ENCODE peak calls at places on chromosomes 2 and 18, in five cellular contexts. E is IMR-90, D is GM12878, C is K562, V is HepG2. M is an unnamed sample.

GRCh38 chr2:44741507-44741906 is 200.0 kb upstream of the SIX3 start:
- DNase-seq in E (no peak), D (no peak), C (no peak), V (peak), M (no peak)

GRCh38 chr2:149422337-149422990 is 92.1 kb downstream of the LYPD6 start:
- DNase-seq in E (peak), D (no peak), C (no peak), V (no peak), M (no peak)

GRCh38 chr2:18626256-18626668 is 36.9 kb upstream of the NT5C1B start:
- DNase-seq in E (peak), D (no peak), C (no peak), V (no peak), M (no peak)

GRCh38 chr2:175233135-175233719 is 51.7 kb upstream of the ATP5MC3 start:
- DNase-seq in E (peak), D (no peak), C (no peak), V (no peak), M (no peak)

GRCh38 chr2:211390506-211390905 is 834.1 kb downstream of the CPS1 start:
- DNase-seq in E (no peak), D (no peak), C (no peak), V (no peak), M (no peak)

GRCh38 chr2:67528320-67528719 is 131.2 kb downstream of the ETAA1 start:
- DNase-seq in E (no peak), D (no peak), C (no peak), V (no peak), M (no peak)

GRCh38 chr2:118810766-118811165 is 36.7 kb downstream of the EN1 start:
- DNase-seq in E (no peak), D (no peak), C (no peak), V (no peak), M (no peak)

GRCh38 chr2:169849710-169850109 is 22.5 kb downstream of the UBR3 start:
- DNase-seq in E (no peak), D (no peak), C (no peak), V (no peak), M (no peak)

GRCh38 chr2:163466583-163466982 is 269.2 kb downstream of the FIGN start:
- DNase-seq in E (no peak), D (no peak), C (no peak), V (no peak), M (no peak)

GRCh38 chr2:221203138-221203537 is 369.0 kb downstream of the EPHA4 start:
- DNase-seq in E (no peak), D (peak), C (no peak), V (no peak), M (no peak)

GRCh38 chr2:27442282-27442980 is at the start of gene KRTCAP3:
- DNase-seq in E (no peak), D (no peak), C (no peak), V (no peak), M (peak)

GRCh38 chr2:176140520-176141317 is 10.6 kb upstream of the HOXD4 start:
- DNase-seq in E (peak), D (peak), C (peak), V (peak), M (peak)

GRCh38 chr2:96498023-96498431 is 7.1 kb downstream of the NEURL3 start:
- DNase-seq in E (no peak), D (no peak), C (no peak), V (no peak), M (no peak)

GRCh38 chr18:9106800-9107574 is 4.5 kb downstream of the NDUFV2 start:
- DNase-seq in E (no peak), D (no peak), C (no peak), V (no peak), M (no peak)

GRCh38 chr2:215812966-215813365 is 200.4 kb downstream of the MREG start:
- DNase-seq in E (peak), D (no peak), C (no peak), V (no peak), M (no peak)

GRCh38 chr2:64485961-64486360 is 32.0 kb downstream of the LGALSL start:
- DNase-seq in E (no peak), D (no peak), C (no peak), V (no peak), M (no peak)

GRCh38 chr2:160006466-160006865 is 55.9 kb downstream of the PLA2R1 start:
- DNase-seq in E (no peak), D (no peak), C (no peak), V (no peak), M (no peak)

GRCh38 chr2:230927711-230928341 is 2.8 kb upstream of the GPR55 start:
- DNase-seq in E (no peak), D (no peak), C (no peak), V (no peak), M (no peak)

GRCh38 chr18:11654736-11655604 is 34.1 kb upstream of the GNAL start:
- DNase-seq in E (peak), D (no peak), C (peak), V (no peak), M (peak)

GRCh38 chr2:8571792-8572499 is 109.9 kb upstream of the ID2 start:
- DNase-seq in E (no peak), D (no peak), C (no peak), V (peak), M (no peak)

GRCh38 chr2:142422769-142423168 is 292.0 kb upstream of the LRP1B start:
- DNase-seq in E (no peak), D (no peak), C (no peak), V (no peak), M (no peak)

GRCh38 chr18:62979172-62979571 is 263.8 kb downstream of the PHLPP1 start:
- DNase-seq in E (peak), D (no peak), C (no peak), V (no peak), M (no peak)

GRCh38 chr18:27184115-27185024 is 738 bp downstream of the CHST9 start:
- DNase-seq in E (no peak), D (no peak), C (no peak), V (no peak), M (peak)

GRCh38 chr2:149076863-149077412 is 38.4 kb downstream of the LYPD6B start:
- DNase-seq in E (no peak), D (no peak), C (no peak), V (no peak), M (peak)

GRCh38 chr2:3309496-3310355 is 67.9 kb downstream of the EIPR1 start:
- DNase-seq in E (no peak), D (no peak), C (no peak), V (no peak), M (no peak)

GRCh38 chr18:31513189-31513907 is 15.4 kb downstream of the DSG2 start:
- DNase-seq in E (peak), D (no peak), C (no peak), V (peak), M (no peak)

GRCh38 chr18:42187611-42188378 is 232.8 kb downstream of the PIK3C3 start:
- DNase-seq in E (no peak), D (peak), C (no peak), V (no peak), M (no peak)

GRCh38 chr2:185337033-185337432 is 401.6 kb upstream of the FSIP2 start:
- DNase-seq in E (no peak), D (no peak), C (no peak), V (no peak), M (no peak)

GRCh38 chr2:235343869-235344268 is 150.0 kb upstream of the AGAP1 start:
- DNase-seq in E (peak), D (no peak), C (no peak), V (no peak), M (no peak)

GRCh38 chr2:54503192-54503591 is 47.1 kb downstream of the SPTBN1 start:
- DNase-seq in E (peak), D (no peak), C (peak), V (peak), M (peak)

GRCh38 chr2:127580167-127581049 is 44.9 kb downstream of the MYO7B start:
- DNase-seq in E (no peak), D (no peak), C (no peak), V (no peak), M (no peak)

GRCh38 chr2:43391877-43392214 is 165.4 kb upstream of the ZFP36L2 start:
- DNase-seq in E (peak), D (no peak), C (no peak), V (no peak), M (no peak)

GRCh38 chr18:36410346-36410745 is 112.8 kb downstream of the FHOD3 start:
- DNase-seq in E (no peak), D (no peak), C (no peak), V (no peak), M (no peak)

GRCh38 chr2:88549616-88550292 is 77.5 kb downstream of the EIF2AK3 start:
- DNase-seq in E (no peak), D (no peak), C (no peak), V (no peak), M (peak)

GRCh38 chr18:36776650-36777049 is 52.2 kb downstream of the TPGS2 start:
- DNase-seq in E (no peak), D (no peak), C (no peak), V (no peak), M (no peak)

GRCh38 chr18:80109676-80110078 is 615 bp downstream of the ADNP2 start:
- DNase-seq in E (peak), D (no peak), C (peak), V (no peak), M (peak)

GRCh38 chr2:145007673-145008263 is 487.8 kb upstream of the ZEB2 start:
- DNase-seq in E (peak), D (no peak), C (no peak), V (no peak), M (no peak)

DNA sequence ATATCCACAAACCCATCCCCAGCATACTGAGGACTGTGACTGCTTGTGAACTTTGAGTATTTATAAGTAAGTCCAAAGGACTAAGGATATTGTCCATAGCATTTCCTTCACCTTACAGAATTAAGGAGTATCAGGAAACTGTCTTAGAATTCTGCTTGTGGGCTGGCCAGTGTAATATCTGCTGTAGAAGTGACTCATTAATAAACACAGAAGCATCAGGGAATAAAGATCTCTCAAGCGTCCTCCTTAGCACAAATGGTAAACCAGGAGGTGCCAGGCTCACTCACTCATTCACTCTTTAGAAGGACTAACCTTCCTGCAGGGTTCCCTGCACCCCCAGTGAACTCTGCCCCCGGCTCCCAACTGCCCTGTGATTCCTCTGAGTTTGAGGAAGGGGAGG is 31.0 kb downstream of the CCDC68 start:
- DNase-seq in E (peak), D (no peak), C (no peak), V (no peak), M (no peak)
- TF ChIP-seq MXI1 in E (no peak), D (no peak), C (no peak), V (no peak), M (no peak)

DNA sequence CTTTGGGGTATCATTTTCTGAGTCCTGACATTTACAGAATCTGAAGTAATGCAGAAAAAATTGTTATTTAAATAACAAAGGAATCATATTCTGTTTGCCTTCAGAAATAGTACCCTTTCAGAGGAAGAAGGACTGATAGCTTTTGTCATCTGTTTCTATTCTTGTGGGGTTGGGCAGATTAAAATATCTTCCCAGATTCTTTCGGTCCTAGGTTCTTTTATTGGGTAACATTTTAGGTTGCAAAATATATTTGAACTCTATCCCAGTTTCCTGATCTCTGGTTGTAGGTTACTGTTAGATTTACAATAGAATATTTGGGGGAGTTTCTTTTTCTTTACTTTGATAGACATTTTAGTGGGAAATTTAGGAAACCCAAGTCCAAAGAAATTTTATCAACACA is 550.5 kb downstream of the SPAG16 start:
- DNase-seq in E (peak), D (no peak), C (no peak), V (no peak), M (no peak)
- TF ChIP-seq MXI1 in E (no peak), D (no peak), C (no peak), V (no peak), M (no peak)

GRCh38 chr2:136381245-136381644 is 263.3 kb upstream of the CXCR4 start:
- DNase-seq in E (no peak), D (no peak), C (no peak), V (no peak), M (no peak)

GRCh38 chr2:136376211-136376610 is 258.3 kb upstream of the CXCR4 start:
- DNase-seq in E (no peak), D (no peak), C (no peak), V (no peak), M (no peak)

GRCh38 chr2:136377423-136378382 is 259.8 kb upstream of the CXCR4 start:
- DNase-seq in E (no peak), D (no peak), C (no peak), V (no peak), M (no peak)

GRCh38 chr2:136376798-136377211 is 258.9 kb upstream of the CXCR4 start:
- DNase-seq in E (no peak), D (no peak), C (no peak), V (no peak), M (no peak)

DNA sequence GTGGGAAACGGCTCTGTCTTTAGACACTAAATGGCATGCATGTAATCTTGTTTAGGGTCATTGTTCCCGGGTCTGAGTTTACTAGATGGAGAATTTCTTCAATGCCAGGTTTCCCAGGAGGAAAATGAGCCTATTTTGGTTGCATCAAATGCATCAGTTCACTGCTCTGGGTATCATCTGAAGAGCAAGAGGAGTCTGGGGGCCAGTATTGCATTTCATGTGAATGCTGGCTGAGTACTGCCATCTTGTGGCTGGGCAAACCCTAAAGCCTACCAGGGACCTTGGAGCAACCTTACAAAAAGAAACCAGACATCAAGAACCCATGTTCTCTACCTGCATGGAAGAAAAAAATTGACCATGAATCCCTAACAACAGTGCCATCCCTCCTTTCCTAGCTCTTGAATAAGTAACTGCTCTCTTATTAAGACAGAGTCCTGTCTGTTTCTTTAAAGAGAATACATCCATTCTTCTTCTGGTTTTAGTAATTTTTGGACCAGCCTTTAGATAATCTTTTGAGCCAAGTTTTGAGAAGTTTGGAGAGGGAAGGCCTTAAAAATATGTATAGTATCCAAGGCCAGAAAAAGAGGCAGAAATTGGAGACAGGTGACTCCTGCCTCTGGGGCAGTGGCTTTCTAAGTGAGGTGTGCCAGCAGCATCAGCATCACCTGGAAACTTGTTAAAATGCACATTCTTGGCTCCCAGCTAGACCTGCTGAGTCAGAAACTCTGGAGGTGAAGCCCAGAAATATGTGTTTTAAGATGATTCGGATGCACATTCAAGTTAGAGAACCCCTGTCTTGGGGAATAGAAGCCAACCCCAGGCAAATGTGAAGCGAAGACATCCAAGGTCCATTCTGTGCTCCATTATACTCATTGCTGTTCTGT is 261.0 kb upstream of the CXCR4 start:
- DNase-seq in E (peak), D (no peak), C (peak), V (peak), M (peak)
- TF ChIP-seq MXI1 in E (no peak), D (no peak), C (no peak), V (no peak), M (no peak)

DNA sequence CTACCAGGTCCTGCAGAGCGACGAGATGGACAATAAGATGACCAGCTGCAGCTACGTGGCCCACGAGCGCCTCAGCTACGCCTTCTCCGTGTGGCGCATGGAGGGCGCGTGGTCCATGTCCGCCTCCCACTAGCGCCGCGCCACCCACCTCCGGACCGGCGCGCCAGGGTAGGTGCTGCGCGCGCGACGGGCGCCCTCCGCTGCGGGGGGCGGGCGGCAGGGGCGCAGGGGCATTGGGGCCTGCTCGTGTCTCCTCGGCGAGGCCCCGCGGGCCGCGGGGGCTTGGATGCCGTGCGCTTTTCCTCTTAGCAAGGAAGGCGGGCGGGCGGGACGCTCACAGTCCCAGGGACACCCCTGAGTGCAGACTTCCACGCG is 668 bp downstream of the TWIST2 start:
- DNase-seq in E (no peak), D (no peak), C (no peak), V (no peak), M (no peak)
- TF ChIP-seq MXI1 in E (peak), D (no peak), C (no peak), V (no peak), M (no peak)

GRCh38 chr2:197869030-197869429 is 64.6 kb downstream of the PLCL1 start:
- DNase-seq in E (no peak), D (no peak), C (no peak), V (no peak), M (no peak)
- TF ChIP-seq MXI1 in E (no peak), D (no peak), C (no peak), V (no peak), M (no peak)

GRCh38 chr2:201858781-201859180 is 52.4 kb downstream of the CDK15 start:
- DNase-seq in E (peak), D (no peak), C (peak), V (no peak), M (no peak)
- TF ChIP-seq MXI1 in E (no peak), D (no peak), C (no peak), V (no peak), M (no peak)

GRCh38 chr2:46145840-46146239 is 151.4 kb upstream of the EPAS1 start:
- DNase-seq in E (no peak), D (no peak), C (no peak), V (no peak), M (no peak)

GRCh38 chr2:46147626-46148368 is 149.4 kb upstream of the EPAS1 start:
- DNase-seq in E (peak), D (no peak), C (no peak), V (no peak), M (no peak)

GRCh38 chr2:46146866-46147502 is 150.2 kb upstream of the EPAS1 start:
- DNase-seq in E (no peak), D (peak), C (no peak), V (no peak), M (no peak)

GRCh38 chr2:46150445-46150970 is 146.7 kb upstream of the EPAS1 start:
- DNase-seq in E (no peak), D (no peak), C (no peak), V (no peak), M (no peak)

DNA sequence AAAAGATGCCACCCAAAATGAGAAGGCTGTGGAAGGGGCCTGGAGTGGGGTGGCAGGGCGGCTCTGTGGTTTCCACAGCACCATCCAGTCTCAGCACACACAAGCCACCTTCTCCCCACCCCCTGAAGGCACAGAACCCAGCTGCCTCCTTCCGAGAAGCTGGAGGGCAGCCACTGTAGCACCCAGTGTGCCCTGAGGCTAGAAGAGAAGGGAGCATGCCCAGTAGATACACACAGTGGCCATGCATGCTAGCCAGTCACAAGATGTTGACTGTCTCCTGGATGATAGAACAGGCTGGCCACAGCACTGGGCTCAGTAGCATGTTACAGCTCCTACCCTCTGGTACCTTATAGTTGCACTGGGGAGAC is 148.9 kb upstream of the EPAS1 start:
- DNase-seq in E (no peak), D (no peak), C (no peak), V (no peak), M (no peak)
- TF ChIP-seq MXI1 in E (no peak), D (no peak), C (no peak), V (no peak), M (no peak)

DNA sequence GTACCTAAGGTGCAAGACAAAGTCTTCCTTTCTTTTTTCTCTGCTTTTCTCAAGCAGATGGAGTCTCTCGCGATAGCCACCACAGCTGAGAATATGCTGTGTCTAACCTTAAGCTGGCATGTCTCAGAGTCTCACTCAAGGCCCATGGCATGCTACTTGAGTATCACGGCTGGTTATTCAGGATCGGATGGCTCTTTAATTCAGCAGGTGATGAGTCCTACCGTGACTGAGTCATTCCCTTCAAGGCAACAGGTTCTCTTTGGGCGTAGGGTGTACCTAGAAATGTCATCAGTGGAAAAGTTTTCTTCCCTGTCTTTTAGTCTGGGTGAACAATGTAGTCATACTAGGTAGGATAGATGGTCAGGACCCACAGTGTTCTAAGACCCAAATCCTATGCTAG is 136.2 kb downstream of the DIS3L2 start:
- DNase-seq in E (no peak), D (no peak), C (no peak), V (no peak), M (no peak)
- TF ChIP-seq MXI1 in E (no peak), D (no peak), C (no peak), V (no peak), M (no peak)

M was measured in SK-N-SH.